ENCODE peak calls at places on chromosomes 5 and 9, in eight cellular contexts. L is RKO; R is CD8-positive, alpha-beta memory T cell; E is EL; N is stimulated activated CD8-positive, alpha-beta memory T cell treated with anti-CD3 and anti-CD28 coated beads, Interleukin-7, amount 100 ng/mL, for 48 hours; B is activated CD4-positive, alpha-beta T cell treated with anti-CD3 and anti-CD28 coated beads for 24 hours; F is progenitor cell of endocrine pancreas; G is Calu3. T is an unnamed sample.
A peak's percentile ranks its signal among the peaks of the same experiment; 100 is the strongest.

GRCh38 chr5:135883441-135883840 is 12.2 kb downstream of the IL9 start:
- DNase-seq in E (no peak), F (no peak), N (no peak), L (no peak), B (no peak), G (peak; percentile 25), R (no peak), T (no peak)

GRCh38 chr5:132790201-132790870 is 13.3 kb upstream of the SEPTIN8 start:
- DNase-seq in G (no peak), F (no peak), R (no peak), L (no peak), E (no peak), B (no peak), N (no peak), T (no peak)

GRCh38 chr5:56269216-56269927 is 36.2 kb upstream of the ANKRD55 start:
- DNase-seq in R (no peak), B (no peak), F (no peak), E (peak; percentile 65), N (no peak), L (peak; percentile 47), G (peak; percentile 26), T (peak; percentile 85)

GRCh38 chr5:10726913-10727517 is 34.0 kb downstream of the DAP start:
- DNase-seq in G (peak; percentile 27), L (no peak), B (peak; percentile 6), R (no peak), E (no peak), N (no peak), F (no peak), T (no peak)

GRCh38 chr9:95772320-95773060 is 103.0 kb upstream of the ERCC6L2 start:
- DNase-seq in N (no peak), G (peak; percentile 15), L (no peak), E (peak; percentile 49), R (no peak), B (no peak), F (no peak), T (peak; percentile 55)

GRCh38 chr9:26870292-26870691 is 22.3 kb downstream of the CAAP1 start:
- DNase-seq in B (no peak), L (no peak), G (no peak), R (no peak), N (no peak), F (no peak), E (peak; percentile 38), T (no peak)

GRCh38 chr5:138831703-138832102 is 43.4 kb downstream of the LRRTM2 start:
- DNase-seq in R (no peak), F (no peak), N (no peak), G (no peak), B (no peak), E (no peak), L (no peak), T (peak; percentile 44)

GRCh38 chr5:169296456-169297220 is 4.3 kb downstream of the SLIT3 start:
- DNase-seq in R (no peak), F (no peak), E (peak; percentile 93), L (no peak), N (no peak), B (no peak), G (no peak), T (peak; percentile 50)

GRCh38 chr9:4547016-4547415 is 56.7 kb downstream of the SLC1A1 start:
- DNase-seq in B (no peak), E (peak; percentile 67), N (no peak), L (no peak), R (no peak), F (no peak), G (no peak), T (peak; percentile 72)

GRCh38 chr5:668299-668995 is 24.7 kb downstream of the TPPP start:
- DNase-seq in N (no peak), G (no peak), B (no peak), E (no peak), L (no peak), R (no peak), F (no peak), T (no peak)

GRCh38 chr5:994821-995220 is 13.8 kb upstream of the NKD2 start:
- DNase-seq in B (no peak), N (no peak), L (no peak), F (peak; percentile 6), G (no peak), E (no peak), R (no peak), T (no peak)

GRCh38 chr9:91395106-91395552 is 28.5 kb downstream of the NFIL3 start:
- DNase-seq in E (peak; percentile 50), B (no peak), F (no peak), L (no peak), G (no peak), N (no peak), R (no peak), T (peak; percentile 89)

GRCh38 chr5:111945535-111945934 is 188.5 kb upstream of the NREP start:
- DNase-seq in L (no peak), B (no peak), G (no peak), N (no peak), R (no peak), E (peak; percentile 36), F (no peak), T (peak; percentile 60)

GRCh38 chr9:91188719-91189590 is 172.8 kb downstream of the AUH start:
- DNase-seq in F (no peak), B (no peak), N (no peak), R (no peak), G (no peak), E (no peak), L (no peak), T (no peak)

GRCh38 chr9:70581214-70581966 is 166.9 kb upstream of the KLF9 start:
- DNase-seq in N (no peak), F (no peak), R (no peak), L (no peak), G (no peak), B (no peak), E (no peak), T (no peak)

GRCh38 chr9:93119953-93120845 is 13.9 kb downstream of the NINJ1 start:
- DNase-seq in N (no peak), L (peak; percentile 93), E (peak; percentile 97), G (peak; percentile 88), R (no peak), F (no peak), B (no peak), T (peak; percentile 24)

GRCh38 chr9:86859966-86860365 is 87.3 kb downstream of the GAS1 start:
- DNase-seq in F (no peak), E (no peak), N (no peak), G (no peak), L (no peak), R (no peak), B (no peak), T (no peak)